ENCODE peak calls at places on chromosomes 12 and 14, in eight cellular contexts. X is renal cortical epithelial cell; A is T-helper 17 cell; O is anterior cingulate cortex; G is GM13976; J is left cardiac atrium; L is activated CD8-positive, alpha-beta memory T cell treated with anti-CD3 and anti-CD28 coated beads, Interleukin-2, amount 50 U/mL, for 4 hours; D is neuronal stem cell. T is an unnamed sample.

GRCh38 chr14:100585448-100586152 is 1.6 kb downstream of the BEGAIN start:
- DNase-seq in X (no peak), A (no peak), O (no peak), G (no peak), J (no peak), L (peak; percentile 9), D (no peak), T (no peak)

GRCh38 chr14:51472881-51473280 is 178.8 kb upstream of the FRMD6 start:
- DNase-seq in X (peak; percentile 75), A (no peak), O (no peak), G (no peak), J (no peak), L (no peak), D (no peak), T (no peak)

GRCh38 chr12:43306066-43306465 is 245.9 kb downstream of the ADAMTS20 start:
- DNase-seq in X (peak; percentile 89), A (no peak), O (no peak), G (no peak), J (no peak), L (no peak), D (no peak), T (peak; percentile 11)

GRCh38 chr14:74135386-74135785 is 50.6 kb downstream of the LIN52 start:
- DNase-seq in X (peak; percentile 30), A (no peak), O (no peak), G (no peak), J (no peak), L (no peak), D (no peak), T (no peak)

GRCh38 chr12:114316076-114316475 is 89.9 kb downstream of the TBX5 start:
- DNase-seq in X (no peak), A (no peak), O (no peak), G (no peak), J (peak; percentile 41), L (no peak), D (no peak), T (peak; percentile 38)

GRCh38 chr12:109714141-109714912 is 702 bp downstream of the FAM222A start:
- DNase-seq in X (no peak), A (peak; percentile 28), O (peak; percentile 39), G (peak; percentile 69), J (peak; percentile 62), L (peak; percentile 64), D (peak; percentile 77), T (no peak)

GRCh38 chr12:122062832-122063690 is 15.5 kb upstream of the MLXIP start:
- DNase-seq in X (peak; percentile 85), A (no peak), O (peak; percentile 18), G (no peak), J (peak; percentile 67), L (no peak), D (no peak), T (no peak)

GRCh38 chr12:95339086-95339788 is 121.6 kb downstream of the VEZT start:
- DNase-seq in X (no peak), A (no peak), O (no peak), G (no peak), J (no peak), L (no peak), D (no peak), T (no peak)

GRCh38 chr14:99231181-99231849 is 40.7 kb downstream of the BCL11B start:
- DNase-seq in X (no peak), A (no peak), O (no peak), G (no peak), J (no peak), L (no peak), D (no peak), T (no peak)

GRCh38 chr12:56723889-56724659 is 1.0 kb downstream of the NACA start:
- DNase-seq in X (peak; percentile 79), A (no peak), O (no peak), G (no peak), J (peak; percentile 53), L (no peak), D (no peak), T (peak; percentile 71)

GRCh38 chr12:72209096-72209495 is 63.1 kb upstream of the TRHDE start:
- DNase-seq in X (no peak), A (no peak), O (no peak), G (no peak), J (no peak), L (no peak), D (no peak), T (no peak)

GRCh38 chr14:61121293-61121897 is 140.3 kb downstream of the SLC38A6 start:
- DNase-seq in X (no peak), A (no peak), O (no peak), G (no peak), J (no peak), L (no peak), D (no peak), T (no peak)

GRCh38 chr12:91493308-91493707 is 310.7 kb upstream of the DCN start:
- DNase-seq in X (peak; percentile 5), A (no peak), O (no peak), G (no peak), J (no peak), L (no peak), D (no peak), T (no peak)